ENCODE peak calls at places on chromosome 19, in four cellular contexts. One of them, this sample, is unnamed. For H3K4me1, the result is how much of the 10 kb centered on the place peaks cover.

GRCh38 chr19:30052122-30053075 is 110.4 kb downstream of the URI1 start:
- DNase-seq in K562: no peak
- DNase-seq in A549: no peak
- DNase-seq in GM12878: no peak
- DNase-seq in this sample: no peak

GRCh38 chr19:30539981-30540380 is 167.8 kb downstream of the ZNF536 start:
- DNase-seq in A549: no peak
- DNase-seq in K562: no peak
- DNase-seq in GM12878: no peak
- DNase-seq in this sample: no peak

GRCh38 chr19:34189917-34190425 is 17.7 kb downstream of the LSM14A start:
- DNase-seq in GM12878: no peak
- DNase-seq in A549: no peak
- DNase-seq in K562: no peak
- DNase-seq in this sample: no peak

GRCh38 chr19:47865166-47865565 is 6.1 kb downstream of the TPRX2 start:
- DNase-seq in K562: no peak
- DNase-seq in A549: no peak
- DNase-seq in GM12878: no peak
- DNase-seq in this sample: no peak

GRCh38 chr19:49506575-49507105 is 5.8 kb upstream of the FCGRT start:
- DNase-seq in GM12878: no peak
- DNase-seq in K562: peak
- DNase-seq in A549: peak
- DNase-seq in this sample: no peak

GRCh38 chr19:49339364-49340068 is 4.3 kb downstream of the CD37 start:
- DNase-seq in K562: peak
- DNase-seq in GM12878: no peak
- DNase-seq in A549: no peak
- DNase-seq in this sample: no peak

GRCh38 chr19:10419200-10419645 is 1.1 kb upstream of the PDE4A start:
- DNase-seq in A549: peak
- DNase-seq in K562: peak
- DNase-seq in GM12878: no peak
- DNase-seq in this sample: no peak

GRCh38 chr19:44607049-44607448 is 6.3 kb upstream of the IGSF23 start:
- DNase-seq in GM12878: no peak
- DNase-seq in K562: no peak
- DNase-seq in A549: peak
- DNase-seq in this sample: no peak

GRCh38 chr19:32824136-32824835 is 45.3 kb downstream of the SLC7A9 start:
- DNase-seq in GM12878: no peak
- DNase-seq in K562: no peak
- DNase-seq in A549: no peak
- DNase-seq in this sample: no peak

GRCh38 chr19:31421856-31422255 is 72.6 kb upstream of the TSHZ3 start:
- DNase-seq in GM12878: no peak
- DNase-seq in A549: no peak
- DNase-seq in K562: no peak
- DNase-seq in this sample: no peak

GRCh38 chr19:46271488-46272197 is 25.2 kb upstream of the HIF3A start:
- DNase-seq in A549: peak
- DNase-seq in GM12878: no peak
- DNase-seq in K562: no peak
- DNase-seq in this sample: no peak

GRCh38 chr19:15280915-15281683 is 48.9 kb upstream of the EPHX3 start:
- DNase-seq in A549: peak
- DNase-seq in GM12878: no peak
- DNase-seq in K562: peak
- DNase-seq in this sample: no peak

GRCh38 chr19:33841685-33842084 is 45.0 kb downstream of the KCTD15 start:
- DNase-seq in GM12878: no peak
- DNase-seq in K562: no peak
- DNase-seq in A549: no peak
- DNase-seq in this sample: no peak

GRCh38 chr19:55638864-55639359 is 1.9 kb upstream of the ZNF580 start:
- DNase-seq in A549: peak
- DNase-seq in GM12878: no peak
- DNase-seq in K562: peak
- DNase-seq in this sample: no peak

GRCh38 chr19:39516270-39516669 is 1.3 kb downstream of the SELENOV start:
- DNase-seq in GM12878: no peak
- DNase-seq in A549: no peak
- DNase-seq in K562: no peak
- DNase-seq in this sample: no peak

GRCh38 chr19:18995804-18996241 is 37.5 kb downstream of the SUGP2 start:
- DNase-seq in K562: peak
- DNase-seq in GM12878: no peak
- DNase-seq in A549: peak
- DNase-seq in this sample: no peak

GRCh38 chr19:52600639-52601024 is 30.5 kb downstream of the ZNF701 start:
- DNase-seq in GM12878: no peak
- DNase-seq in A549: no peak
- DNase-seq in K562: no peak
- DNase-seq in this sample: no peak

GRCh38 chr19:15365264-15365663 is 14.3 kb downstream of the AKAP8 start:
- DNase-seq in K562: no peak
- DNase-seq in A549: no peak
- DNase-seq in GM12878: no peak
- DNase-seq in this sample: no peak

GRCh38 chr19:33562636-33563035 is 41.0 kb upstream of the PEPD start:
- DNase-seq in A549: no peak
- DNase-seq in GM12878: no peak
- DNase-seq in K562: no peak
- DNase-seq in this sample: no peak

GRCh38 chr19:45785781-45786532 is 3.7 kb upstream of the DMPK start:
- DNase-seq in GM12878: no peak
- DNase-seq in K562: no peak
- DNase-seq in A549: no peak
- DNase-seq in this sample: no peak

GRCh38 chr19:18846862-18847515 is 15.2 kb downstream of the UPF1 start:
- DNase-seq in A549: peak
- DNase-seq in GM12878: no peak
- DNase-seq in K562: peak
- DNase-seq in this sample: no peak

GRCh38 chr19:38411041-38411712 is 8.3 kb downstream of the FAM98C start:
- DNase-seq in K562: no peak
- DNase-seq in GM12878: no peak
- DNase-seq in A549: peak
- DNase-seq in this sample: no peak

GRCh38 chr19:7542556-7543348 is 7.2 kb downstream of the PNPLA6 start:
- DNase-seq in GM12878: no peak
- DNase-seq in K562: no peak
- DNase-seq in A549: no peak
- DNase-seq in this sample: no peak

GRCh38 chr19:19538077-19538764 is at the start of gene CILP2:
- DNase-seq in K562: no peak
- DNase-seq in A549: no peak
- DNase-seq in GM12878: no peak
- DNase-seq in this sample: no peak

GRCh38 chr19:41887711-41888382 is 4.9 kb downstream of the ARHGEF1 start:
- DNase-seq in K562: no peak
- DNase-seq in GM12878: no peak
- DNase-seq in A549: no peak
- DNase-seq in this sample: no peak

GRCh38 chr19:39645800-39646411 is 9.8 kb upstream of the LGALS16 start:
- DNase-seq in GM12878: no peak
- DNase-seq in K562: peak
- DNase-seq in A549: no peak
- DNase-seq in this sample: no peak

GRCh38 chr19:55486971-55487883 is 1.0 kb upstream of the SSC5D start:
- DNase-seq in GM12878: no peak
- DNase-seq in A549: peak
- DNase-seq in K562: peak
- DNase-seq in this sample: no peak

GRCh38 chr19:43570174-43570791 is 5.0 kb downstream of the XRCC1 start:
- DNase-seq in A549: no peak
- DNase-seq in GM12878: no peak
- DNase-seq in K562: no peak
- DNase-seq in this sample: no peak

GRCh38 chr19:7391218-7391670 is 42.5 kb downstream of the ARHGEF18 start:
- DNase-seq in A549: peak
- DNase-seq in GM12878: no peak
- DNase-seq in K562: peak
- DNase-seq in this sample: peak

GRCh38 chr19:35949131-35949530 is 13.0 kb downstream of the LRFN3 start:
- DNase-seq in GM12878: no peak
- DNase-seq in A549: peak
- DNase-seq in K562: no peak
- DNase-seq in this sample: no peak

GRCh38 chr19:5434351-5434917 is 20.8 kb upstream of the ZNRF4 start:
- DNase-seq in K562: peak
- DNase-seq in GM12878: no peak
- DNase-seq in A549: no peak
- DNase-seq in this sample: no peak

GRCh38 chr19:13505761-13506549 is at the start of gene CACNA1A:
- DNase-seq in GM12878: no peak
- DNase-seq in A549: no peak
- DNase-seq in K562: no peak
- DNase-seq in this sample: no peak
- TF ChIP-seq REST in GM12878: no peak
- TF ChIP-seq REST in A549: no peak
- TF ChIP-seq REST in K562: no peak
- TF ChIP-seq REST in this sample: no peak

DNA sequence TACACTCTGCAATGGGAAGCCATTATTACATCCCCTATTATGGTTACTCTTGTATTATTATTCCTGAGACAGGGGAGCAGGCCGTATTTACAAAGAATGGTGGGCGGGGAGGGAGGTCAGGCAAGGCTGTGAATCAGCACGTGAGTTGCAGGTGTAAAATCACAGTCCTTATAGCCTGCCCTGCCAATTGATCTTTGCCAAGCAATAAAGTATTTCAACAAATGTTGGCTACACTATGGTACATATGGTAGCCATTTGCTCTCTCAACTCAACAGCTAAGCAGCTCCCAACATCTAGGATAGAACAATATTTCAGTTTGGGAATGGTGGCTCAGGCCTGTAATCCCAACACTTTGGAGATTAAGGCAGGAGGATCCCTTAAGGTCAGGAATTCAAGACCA is 12.1 kb downstream of the EPS15L1 start:
- DNase-seq in A549: no peak
- DNase-seq in GM12878: no peak
- DNase-seq in K562: no peak
- DNase-seq in this sample: no peak
- H3K4me1 ChIP-seq in A549: under half
- H3K4me1 ChIP-seq in GM12878: under half
- H3K4me1 ChIP-seq in K562: under half
- H3K4me1 ChIP-seq in this sample: under half

GRCh38 chr19:570315-570714 is 2.1 kb upstream of the BSG start:
- DNase-seq in GM12878: no peak
- DNase-seq in A549: no peak
- DNase-seq in K562: no peak
- DNase-seq in this sample: no peak

GRCh38 chr19:574658-575526 is 2.5 kb downstream of the BSG start:
- DNase-seq in A549: no peak
- DNase-seq in K562: peak
- DNase-seq in GM12878: peak
- DNase-seq in this sample: no peak

GRCh38 chr19:572891-573825 is 762 bp downstream of the BSG start:
- DNase-seq in A549: peak
- DNase-seq in GM12878: no peak
- DNase-seq in K562: peak
- DNase-seq in this sample: no peak

GRCh38 chr19:572140-572890 is at the start of gene BSG:
- DNase-seq in A549: peak
- DNase-seq in GM12878: peak
- DNase-seq in K562: peak
- DNase-seq in this sample: peak

GRCh38 chr19:571127-571974 is 1.0 kb upstream of the BSG start:
- DNase-seq in GM12878: peak
- DNase-seq in K562: peak
- DNase-seq in A549: peak
- DNase-seq in this sample: no peak
- H3K27ac ChIP-seq in GM12878: peak
- H3K27ac ChIP-seq in K562: peak
- H3K27ac ChIP-seq in A549: peak
- H3K27ac ChIP-seq in this sample: peak

DNA sequence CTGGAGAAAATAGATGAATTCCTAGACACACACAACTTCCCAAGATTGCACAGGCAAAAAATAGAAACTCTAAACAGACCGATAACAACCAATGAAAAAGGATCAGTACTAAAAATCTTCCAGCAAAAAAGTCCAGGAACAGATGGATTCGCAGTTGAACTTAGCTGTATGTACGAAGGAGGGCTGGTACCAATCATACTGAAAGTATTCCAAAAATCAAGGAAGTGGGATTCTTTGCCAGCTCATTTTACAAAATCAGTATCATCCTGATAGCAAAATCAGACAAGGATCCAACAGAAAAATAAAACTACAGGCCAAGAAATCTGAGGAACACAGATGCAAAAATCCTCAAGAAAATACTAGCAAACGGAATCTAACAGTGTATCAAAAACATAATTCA is 6.5 kb upstream of the LILRB2 start:
- DNase-seq in K562: no peak
- DNase-seq in A549: no peak
- DNase-seq in GM12878: no peak
- DNase-seq in this sample: no peak
- TF ChIP-seq REST in K562: no peak
- TF ChIP-seq REST in A549: no peak
- TF ChIP-seq REST in GM12878: no peak
- TF ChIP-seq REST in this sample: no peak

GRCh38 chr19:2977001-2977685 is at the start of gene TLE6:
- DNase-seq in GM12878: peak
- DNase-seq in K562: peak
- DNase-seq in A549: peak
- DNase-seq in this sample: peak

GRCh38 chr19:2976609-2977000 is 759 bp upstream of the TLE6 start:
- DNase-seq in K562: no peak
- DNase-seq in GM12878: no peak
- DNase-seq in A549: no peak
- DNase-seq in this sample: no peak

GRCh38 chr19:2970201-2970838 is 7.0 kb upstream of the TLE6 start:
- DNase-seq in GM12878: no peak
- DNase-seq in K562: no peak
- DNase-seq in A549: peak
- DNase-seq in this sample: no peak

GRCh38 chr19:2974342-2974932 is 2.9 kb upstream of the TLE6 start:
- DNase-seq in K562: peak
- DNase-seq in A549: no peak
- DNase-seq in GM12878: no peak
- DNase-seq in this sample: no peak

GRCh38 chr19:2973229-2973628 is 4.1 kb upstream of the TLE6 start:
- DNase-seq in GM12878: no peak
- DNase-seq in A549: no peak
- DNase-seq in K562: no peak
- DNase-seq in this sample: no peak
- H3K4me1 ChIP-seq in GM12878: under half
- H3K4me1 ChIP-seq in A549: under half
- H3K4me1 ChIP-seq in K562: under half
- H3K4me1 ChIP-seq in this sample: under half

This sample was measured in Panc1.